ENCODE peak calls at places on chromosomes 3 and 15, in six cellular contexts. E, S, A, Q, B and C are unnamed samples.

GRCh38 chr3:187295635-187296034 is 4.1 kb upstream of the MASP1 start:
- DNase-seq in B (no peak), S (no peak), E (no peak), Q (no peak), A (no peak), C (no peak)

GRCh38 chr15:59437777-59438574 is at the start of gene FAM81A:
- DNase-seq in Q (peak), S (peak), B (no peak), A (no peak), E (peak), C (peak)

GRCh38 chr15:83784975-83785374 is 131.1 kb downstream of the ADAMTSL3 start:
- DNase-seq in S (no peak), B (no peak), A (no peak), E (no peak), Q (no peak), C (no peak)

GRCh38 chr15:76153241-76154197 is 93.7 kb downstream of the TMEM266 start:
- DNase-seq in Q (no peak), B (no peak), S (no peak), E (no peak), A (no peak), C (no peak)

GRCh38 chr15:40183636-40184463 is 23.0 kb downstream of the BUB1B start:
- DNase-seq in S (no peak), E (no peak), B (no peak), Q (no peak), A (no peak), C (no peak)

GRCh38 chr3:43768594-43768993 is 77.9 kb downstream of the ABHD5 start:
- DNase-seq in A (no peak), E (no peak), S (no peak), B (no peak), Q (no peak), C (peak)

GRCh38 chr3:21839181-21839580 is 88.2 kb upstream of the ZNF385D start:
- DNase-seq in E (no peak), Q (no peak), S (no peak), B (no peak), A (no peak), C (no peak)

GRCh38 chr3:150497956-150498355 is 48.3 kb downstream of the SERP1 start:
- DNase-seq in Q (peak), S (peak), E (peak), A (no peak), B (no peak), C (peak)

GRCh38 chr3:61521229-61521628 is 40.1 kb upstream of the PTPRG start:
- DNase-seq in Q (no peak), B (no peak), A (peak), S (no peak), E (no peak), C (no peak)

GRCh38 chr3:73559730-73560129 is 65.0 kb downstream of the PDZRN3 start:
- DNase-seq in E (no peak), A (no peak), Q (no peak), B (no peak), S (no peak), C (no peak)

GRCh38 chr15:65212097-65212496 is 824 bp upstream of the CILP start:
- DNase-seq in Q (peak), E (peak), S (peak), A (no peak), B (peak), C (no peak)

GRCh38 chr15:67542462-67543347 is at the start of gene MAP2K5:
- DNase-seq in A (no peak), S (peak), B (peak), E (peak), Q (peak), C (peak)

GRCh38 chr15:34206016-34206415 is 3.9 kb downstream of the KATNBL1 start:
- DNase-seq in E (no peak), B (no peak), S (no peak), A (no peak), Q (no peak), C (no peak)

GRCh38 chr3:107555359-107555758 is 32.6 kb downstream of the BBX start:
- DNase-seq in E (no peak), B (no peak), Q (no peak), A (no peak), S (no peak), C (no peak)

GRCh38 chr15:67884009-67884408 is 44.2 kb upstream of the RNU6-1 start:
- DNase-seq in A (no peak), S (no peak), B (no peak), Q (no peak), E (no peak), C (no peak)

GRCh38 chr3:165507576-165507975 is 311.4 kb upstream of the SLITRK3 start:
- DNase-seq in B (no peak), S (no peak), E (no peak), A (no peak), Q (no peak), C (no peak)

GRCh38 chr3:184895350-184895749 is 83.4 kb downstream of the VPS8 start:
- DNase-seq in A (no peak), B (no peak), Q (no peak), S (no peak), E (no peak), C (no peak)

GRCh38 chr3:184896336-184896735 is 84.4 kb downstream of the VPS8 start:
- DNase-seq in A (no peak), Q (no peak), B (no peak), S (no peak), E (no peak), C (no peak)

GRCh38 chr3:184889312-184889904 is 77.4 kb downstream of the VPS8 start:
- DNase-seq in B (no peak), A (no peak), Q (no peak), S (no peak), E (no peak), C (no peak)

GRCh38 chr3:184894051-184894450 is 82.1 kb downstream of the VPS8 start:
- DNase-seq in S (no peak), E (no peak), A (no peak), B (no peak), Q (no peak), C (no peak)
- TF ChIP-seq MYC in S (no peak), E (no peak), A (no peak), B (no peak), Q (no peak), C (no peak)

GRCh38 chr15:99967841-99968371 is 234.7 kb upstream of the LYSMD4 start:
- DNase-seq in S (no peak), B (no peak), A (no peak), Q (no peak), E (no peak), C (no peak)
- TF ChIP-seq MYC in S (no peak), B (no peak), A (no peak), Q (no peak), E (no peak), C (no peak)

GRCh38 chr15:30985081-30985531 is 6.3 kb downstream of the MTMR10 start:
- DNase-seq in E (no peak), Q (no peak), S (no peak), A (no peak), B (no peak), C (peak)
- TF ChIP-seq MYC in E (no peak), Q (no peak), S (no peak), A (no peak), B (no peak), C (no peak)

GRCh38 chr3:52082951-52083350 is 26.6 kb upstream of the DUSP7 start:
- DNase-seq in B (no peak), S (no peak), Q (no peak), E (no peak), A (no peak), C (no peak)

GRCh38 chr3:52078781-52079560 is 22.6 kb upstream of the DUSP7 start:
- DNase-seq in A (no peak), S (no peak), E (no peak), Q (no peak), B (no peak), C (no peak)

GRCh38 chr3:52083556-52084087 is 27.3 kb upstream of the DUSP7 start:
- DNase-seq in E (no peak), S (no peak), B (no peak), A (no peak), Q (no peak), C (no peak)

GRCh38 chr3:52079958-52080357 is 23.6 kb upstream of the DUSP7 start:
- DNase-seq in B (no peak), S (no peak), Q (no peak), E (no peak), A (no peak), C (no peak)

GRCh38 chr3:52080830-52081719 is 24.7 kb upstream of the DUSP7 start:
- DNase-seq in B (peak), A (no peak), Q (peak), E (no peak), S (no peak), C (no peak)
- TF ChIP-seq MYC in B (no peak), A (no peak), Q (no peak), E (no peak), S (no peak), C (no peak)

GRCh38 chr3:4644954-4645353 is 151.8 kb downstream of the ITPR1 start:
- DNase-seq in E (no peak), B (no peak), S (no peak), Q (no peak), A (no peak), C (no peak)
- TF ChIP-seq MYC in E (no peak), B (no peak), S (no peak), Q (no peak), A (no peak), C (no peak)

DNA sequence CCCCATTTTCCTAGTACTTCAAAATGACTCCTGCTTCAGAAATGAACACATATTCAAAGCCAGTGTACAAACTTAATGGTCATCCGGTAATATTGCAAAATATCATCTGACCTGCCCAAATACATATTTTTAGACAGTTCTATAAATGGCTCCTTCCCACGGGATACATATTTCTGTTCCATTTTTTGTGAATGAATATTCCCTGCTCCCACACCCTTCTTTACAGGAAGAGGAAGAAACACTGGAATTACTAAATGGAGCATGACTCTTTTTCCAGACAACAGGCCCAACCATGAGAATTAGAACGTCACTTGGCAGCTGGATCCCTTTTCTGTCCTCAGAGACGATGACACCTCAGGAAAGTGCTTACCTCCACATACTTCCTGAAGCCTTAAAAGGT is 38.0 kb upstream of the CBLB start:
- DNase-seq in A (no peak), E (no peak), B (no peak), Q (no peak), S (no peak), C (peak)
- TF ChIP-seq MYC in A (no peak), E (no peak), B (no peak), Q (no peak), S (no peak), C (no peak)